ENCODE peak calls at places on chromosomes 12 and 14, in eight cellular contexts. Y is kidney, B is transverse colon, O is MCF 10A, P is foreskin fibroblast, E is heart left ventricle, X is mesothelial cell of epicardium, H is hepatocyte. R is an unnamed sample.

GRCh38 chr12:1839464-1839863 is 19.1 kb downstream of the LRTM2 start:
- DNase-seq in Y (peak; percentile 27), O (no peak), B (no peak), P (no peak), X (no peak), H (no peak), E (peak; percentile 9), R (no peak)

GRCh38 chr14:30267141-30267540 is 291.8 kb upstream of the G2E3 start:
- DNase-seq in O (peak; percentile 21), P (peak; percentile 66), Y (no peak), H (no peak), X (no peak), B (no peak), E (no peak), R (no peak)

GRCh38 chr12:103503546-103504480 is 8.0 kb upstream of the C12orf42 start:
- DNase-seq in E (no peak), O (peak; percentile 43), Y (no peak), P (no peak), H (peak; percentile 60), X (no peak), B (peak; percentile 37), R (no peak)

GRCh38 chr12:56374726-56375597 is 12.3 kb upstream of the APOF start:
- DNase-seq in P (no peak), E (no peak), Y (no peak), B (no peak), O (no peak), H (no peak), X (no peak), R (no peak)

GRCh38 chr12:66002812-66003211 is 127.7 kb downstream of the LLPH start:
- DNase-seq in B (no peak), X (no peak), H (no peak), E (no peak), P (peak; percentile 33), Y (no peak), O (no peak), R (no peak)

GRCh38 chr12:12017798-12018197 is 52.9 kb upstream of the BCL2L14 start:
- DNase-seq in H (no peak), O (no peak), P (no peak), X (no peak), Y (no peak), E (no peak), B (no peak), R (no peak)

GRCh38 chr12:89345830-89346740 is 6.2 kb downstream of the DUSP6 start:
- DNase-seq in P (peak; percentile 89), B (peak; percentile 60), X (no peak), O (peak; percentile 78), Y (no peak), E (peak; percentile 76), H (no peak), R (no peak)

GRCh38 chr12:91947459-91947858 is 198.2 kb downstream of the BTG1 start:
- DNase-seq in P (no peak), B (no peak), Y (no peak), H (no peak), X (no peak), E (no peak), O (no peak), R (no peak)

GRCh38 chr12:129394416-129394815 is 509.4 kb downstream of the TMEM132D start:
- DNase-seq in B (no peak), E (no peak), X (no peak), P (no peak), Y (no peak), O (no peak), H (no peak), R (no peak)

GRCh38 chr14:65414961-65415589 is 2.5 kb downstream of the FUT8 start:
- DNase-seq in X (no peak), O (peak; percentile 57), Y (no peak), B (no peak), E (no peak), P (peak; percentile 67), H (peak; percentile 59), R (no peak)

GRCh38 chr14:89422181-89422951 is 5.3 kb upstream of the FOXN3 start:
- DNase-seq in B (peak; percentile 66), O (no peak), X (no peak), H (peak; percentile 71), Y (no peak), P (peak; percentile 39), E (no peak), R (no peak)

GRCh38 chr14:40188006-40188405 is 755.8 kb upstream of the FBXO33 start:
- DNase-seq in Y (no peak), O (peak; percentile 38), E (no peak), H (no peak), P (no peak), B (no peak), X (no peak), R (no peak)

GRCh38 chr12:120015313-120015712 is 26.3 kb downstream of the BICDL1 start:
- DNase-seq in E (no peak), Y (no peak), X (no peak), H (no peak), P (no peak), O (no peak), B (no peak), R (no peak)

GRCh38 chr14:41922014-41922413 is 315.3 kb downstream of the LRFN5 start:
- DNase-seq in B (no peak), H (no peak), Y (no peak), X (no peak), P (no peak), O (no peak), E (no peak), R (no peak)

GRCh38 chr14:22918519-22918808 is 485 bp downstream of the RBM23 start:
- DNase-seq in B (no peak), H (no peak), P (no peak), O (no peak), E (no peak), X (no peak), Y (peak; percentile 70), R (no peak)

GRCh38 chr12:47808574-47809380 is 10.9 kb downstream of the HDAC7 start:
- DNase-seq in B (peak; percentile 38), X (no peak), P (peak; percentile 64), O (peak; percentile 53), Y (no peak), E (peak; percentile 67), H (no peak), R (no peak)

GRCh38 chr14:80493620-80494019 is 282.3 kb upstream of the DIO2 start:
- DNase-seq in P (peak; percentile 39), E (no peak), X (no peak), H (no peak), Y (no peak), O (no peak), B (no peak), R (no peak)

DNA sequence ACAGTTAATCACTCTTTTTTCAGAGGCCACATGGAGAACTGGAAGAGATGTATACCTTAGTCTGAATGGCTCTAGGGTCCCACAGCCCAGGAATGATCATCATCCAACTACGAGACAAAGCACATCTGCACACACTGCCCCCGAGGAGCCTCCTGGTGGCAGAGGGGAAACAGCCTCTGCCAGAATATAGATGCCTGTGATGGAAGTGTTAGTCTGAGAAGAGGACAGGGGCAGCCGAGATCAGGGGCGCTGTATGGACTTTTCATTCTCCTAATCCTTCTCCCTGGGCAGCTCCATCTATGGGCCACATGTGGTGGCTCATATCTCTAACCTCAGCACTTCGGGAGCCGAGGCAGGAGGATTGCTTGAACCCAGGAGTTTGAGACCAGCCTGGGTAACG is 82.8 kb upstream of the CAPRIN2 start:
- DNase-seq in B (no peak), O (no peak), E (no peak), Y (no peak), H (no peak), P (no peak), X (no peak), R (no peak)
- TF ChIP-seq CTCF in B (no peak), O (no peak), E (no peak), Y (no peak), H (no peak), P (no peak), X (no peak), R (no peak)

GRCh38 chr14:56133547-56133946 is 15.3 kb downstream of the PELI2 start:
- DNase-seq in H (no peak), O (no peak), X (no peak), B (no peak), Y (no peak), E (no peak), P (no peak), R (no peak)

GRCh38 chr14:56135668-56136067 is 17.5 kb downstream of the PELI2 start:
- DNase-seq in P (no peak), X (no peak), E (no peak), H (no peak), Y (no peak), B (no peak), O (no peak), R (no peak)

GRCh38 chr14:56137842-56138241 is 19.6 kb downstream of the PELI2 start:
- DNase-seq in X (no peak), Y (no peak), O (no peak), B (no peak), P (no peak), E (no peak), H (no peak), R (no peak)

GRCh38 chr14:56136571-56137498 is 18.6 kb downstream of the PELI2 start:
- DNase-seq in B (no peak), X (no peak), O (no peak), H (no peak), P (no peak), E (no peak), Y (no peak), R (no peak)

GRCh38 chr14:56135001-56135400 is 16.8 kb downstream of the PELI2 start:
- DNase-seq in B (no peak), H (no peak), X (no peak), P (no peak), O (no peak), E (no peak), Y (no peak), R (no peak)
- TF ChIP-seq CTCF in B (no peak), H (no peak), X (no peak), P (no peak), O (no peak), E (no peak), Y (no peak), R (no peak)

DNA sequence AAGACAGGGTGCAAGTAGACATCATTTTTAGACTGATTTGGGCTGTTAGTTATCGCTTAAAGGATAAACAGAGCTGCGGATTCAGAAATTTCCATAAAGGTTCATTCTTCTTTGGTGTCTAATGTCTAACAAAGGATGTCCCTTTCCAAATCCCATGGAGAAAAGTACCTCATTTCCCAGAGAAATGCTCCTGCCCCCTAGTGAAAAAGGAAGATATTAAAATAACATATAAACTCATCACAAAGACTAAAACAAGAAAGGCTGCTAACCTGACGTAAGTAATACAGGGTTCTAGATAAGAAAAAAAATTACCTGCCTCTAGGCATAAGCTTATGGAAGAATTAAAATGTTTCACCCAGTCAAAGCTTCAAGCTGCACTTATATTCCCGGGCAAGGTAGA is 22.8 kb downstream of the ARMH4 start:
- DNase-seq in E (no peak), Y (no peak), P (no peak), O (no peak), X (no peak), H (no peak), B (no peak), R (no peak)
- TF ChIP-seq CTCF in E (no peak), Y (no peak), P (peak; percentile 15), O (no peak), X (no peak), H (peak; percentile 10), B (no peak), R (no peak)

DNA sequence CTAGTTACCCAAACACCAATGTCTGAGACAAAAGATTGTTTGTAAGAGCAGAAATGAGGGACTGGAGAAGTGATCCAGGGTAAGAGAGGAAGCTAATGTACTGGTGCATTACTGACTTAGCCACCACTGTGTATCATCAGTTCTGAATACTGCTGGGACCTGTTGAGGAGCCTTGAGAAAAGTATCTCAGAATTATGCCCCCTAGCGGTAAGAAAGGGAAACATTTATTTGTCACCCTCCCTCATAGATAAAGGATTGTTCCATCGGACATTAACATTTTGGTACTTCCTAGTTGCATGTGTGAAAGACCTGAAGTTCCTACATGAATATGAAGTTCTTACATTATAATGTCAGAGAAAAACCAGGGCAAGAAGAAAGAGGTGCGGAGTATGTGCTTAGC is 612.5 kb downstream of the FSCB start:
- DNase-seq in O (no peak), E (no peak), H (no peak), Y (no peak), B (no peak), X (no peak), P (no peak), R (no peak)
- TF ChIP-seq CTCF in O (peak; percentile 43), E (peak; percentile 62), H (peak; percentile 36), Y (peak; percentile 6), B (peak; percentile 16), X (peak; percentile 84), P (peak; percentile 5), R (no peak)